ENCODE peak calls at places on chromosomes 4 and X, in four cellular contexts. One of them, this sample, is unnamed.

GRCh38 chr4:10032625-10033024 is 11.3 kb upstream of the SLC2A9 start:
- DNase-seq in stimulated activated CD4-positive, alpha-beta T cell treated with anti-CD3 and anti-CD28 coated beads, Interleukin-1b, Interleukin-23, amount 100 ng/mL, for 4 hours: no peak
- DNase-seq in spleen: no peak
- DNase-seq in skeletal muscle cell: no peak
- DNase-seq in this sample: no peak

GRCh38 chrX:68652327-68652930 is 5.0 kb downstream of the STARD8 start:
- DNase-seq in stimulated activated CD4-positive, alpha-beta T cell treated with anti-CD3 and anti-CD28 coated beads, Interleukin-1b, Interleukin-23, amount 100 ng/mL, for 4 hours: no peak
- DNase-seq in spleen: no peak
- DNase-seq in skeletal muscle cell: no peak
- DNase-seq in this sample: no peak

GRCh38 chr4:24105183-24106039 is 215.6 kb upstream of the PPARGC1A start:
- DNase-seq in stimulated activated CD4-positive, alpha-beta T cell treated with anti-CD3 and anti-CD28 coated beads, Interleukin-1b, Interleukin-23, amount 100 ng/mL, for 4 hours: no peak
- DNase-seq in spleen: no peak
- DNase-seq in skeletal muscle cell: peak
- DNase-seq in this sample: no peak

GRCh38 chr4:110139106-110139505 is 59.3 kb downstream of the ELOVL6 start:
- DNase-seq in stimulated activated CD4-positive, alpha-beta T cell treated with anti-CD3 and anti-CD28 coated beads, Interleukin-1b, Interleukin-23, amount 100 ng/mL, for 4 hours: no peak
- DNase-seq in spleen: no peak
- DNase-seq in skeletal muscle cell: no peak
- DNase-seq in this sample: no peak

GRCh38 chrX:10972731-10973130 is 138.4 kb upstream of the HCCS start:
- DNase-seq in stimulated activated CD4-positive, alpha-beta T cell treated with anti-CD3 and anti-CD28 coated beads, Interleukin-1b, Interleukin-23, amount 100 ng/mL, for 4 hours: no peak
- DNase-seq in spleen: no peak
- DNase-seq in skeletal muscle cell: no peak
- DNase-seq in this sample: no peak

GRCh38 chrX:47097018-47097417 is 18.8 kb downstream of the RGN start:
- DNase-seq in stimulated activated CD4-positive, alpha-beta T cell treated with anti-CD3 and anti-CD28 coated beads, Interleukin-1b, Interleukin-23, amount 100 ng/mL, for 4 hours: no peak
- DNase-seq in spleen: no peak
- DNase-seq in skeletal muscle cell: no peak
- DNase-seq in this sample: no peak

GRCh38 chrX:29143356-29143755 is 556.1 kb downstream of the IL1RAPL1 start:
- DNase-seq in stimulated activated CD4-positive, alpha-beta T cell treated with anti-CD3 and anti-CD28 coated beads, Interleukin-1b, Interleukin-23, amount 100 ng/mL, for 4 hours: no peak
- DNase-seq in spleen: no peak
- DNase-seq in skeletal muscle cell: no peak
- DNase-seq in this sample: no peak

GRCh38 chrX:69285881-69286545 is 120.8 kb upstream of the PJA1 start:
- DNase-seq in stimulated activated CD4-positive, alpha-beta T cell treated with anti-CD3 and anti-CD28 coated beads, Interleukin-1b, Interleukin-23, amount 100 ng/mL, for 4 hours: peak
- DNase-seq in spleen: peak
- DNase-seq in skeletal muscle cell: no peak
- DNase-seq in this sample: peak

GRCh38 chr4:23837366-23837765 is 52.5 kb downstream of the PPARGC1A start:
- DNase-seq in stimulated activated CD4-positive, alpha-beta T cell treated with anti-CD3 and anti-CD28 coated beads, Interleukin-1b, Interleukin-23, amount 100 ng/mL, for 4 hours: no peak
- DNase-seq in spleen: no peak
- DNase-seq in skeletal muscle cell: no peak
- DNase-seq in this sample: no peak

GRCh38 chrX:22085969-22086368 is 53.8 kb downstream of the PHEX start:
- DNase-seq in stimulated activated CD4-positive, alpha-beta T cell treated with anti-CD3 and anti-CD28 coated beads, Interleukin-1b, Interleukin-23, amount 100 ng/mL, for 4 hours: no peak
- DNase-seq in spleen: no peak
- DNase-seq in skeletal muscle cell: no peak
- DNase-seq in this sample: no peak

GRCh38 chrX:39984191-39984956 is 113.4 kb downstream of the BCOR start:
- DNase-seq in stimulated activated CD4-positive, alpha-beta T cell treated with anti-CD3 and anti-CD28 coated beads, Interleukin-1b, Interleukin-23, amount 100 ng/mL, for 4 hours: no peak
- DNase-seq in spleen: no peak
- DNase-seq in skeletal muscle cell: peak
- DNase-seq in this sample: no peak

GRCh38 chr4:41294445-41295062 is 37.8 kb downstream of the UCHL1 start:
- DNase-seq in stimulated activated CD4-positive, alpha-beta T cell treated with anti-CD3 and anti-CD28 coated beads, Interleukin-1b, Interleukin-23, amount 100 ng/mL, for 4 hours: no peak
- DNase-seq in spleen: no peak
- DNase-seq in skeletal muscle cell: no peak
- DNase-seq in this sample: no peak

GRCh38 chr4:1369484-1370079 is 22.6 kb downstream of the UVSSA start:
- DNase-seq in stimulated activated CD4-positive, alpha-beta T cell treated with anti-CD3 and anti-CD28 coated beads, Interleukin-1b, Interleukin-23, amount 100 ng/mL, for 4 hours: no peak
- DNase-seq in spleen: no peak
- DNase-seq in skeletal muscle cell: no peak
- DNase-seq in this sample: no peak

GRCh38 chrX:17581650-17582049 is 155.6 kb upstream of the SCML1 start:
- DNase-seq in stimulated activated CD4-positive, alpha-beta T cell treated with anti-CD3 and anti-CD28 coated beads, Interleukin-1b, Interleukin-23, amount 100 ng/mL, for 4 hours: no peak
- DNase-seq in spleen: no peak
- DNase-seq in skeletal muscle cell: no peak
- DNase-seq in this sample: no peak

GRCh38 chr4:72997409-72997808 is 72.1 kb downstream of the COX18 start:
- DNase-seq in stimulated activated CD4-positive, alpha-beta T cell treated with anti-CD3 and anti-CD28 coated beads, Interleukin-1b, Interleukin-23, amount 100 ng/mL, for 4 hours: no peak
- DNase-seq in spleen: no peak
- DNase-seq in skeletal muscle cell: no peak
- DNase-seq in this sample: no peak

GRCh38 chr4:105666693-105667092 is 41.8 kb downstream of the INTS12 start:
- DNase-seq in stimulated activated CD4-positive, alpha-beta T cell treated with anti-CD3 and anti-CD28 coated beads, Interleukin-1b, Interleukin-23, amount 100 ng/mL, for 4 hours: no peak
- DNase-seq in spleen: no peak
- DNase-seq in skeletal muscle cell: peak
- DNase-seq in this sample: no peak

GRCh38 chrX:72006461-72006860 is 95.8 kb downstream of the NHSL2 start:
- DNase-seq in stimulated activated CD4-positive, alpha-beta T cell treated with anti-CD3 and anti-CD28 coated beads, Interleukin-1b, Interleukin-23, amount 100 ng/mL, for 4 hours: no peak
- DNase-seq in spleen: no peak
- DNase-seq in skeletal muscle cell: no peak
- DNase-seq in this sample: no peak

GRCh38 chrX:49257846-49258748 is 6.4 kb downstream of the FOXP3 start:
- DNase-seq in stimulated activated CD4-positive, alpha-beta T cell treated with anti-CD3 and anti-CD28 coated beads, Interleukin-1b, Interleukin-23, amount 100 ng/mL, for 4 hours: no peak
- DNase-seq in spleen: peak
- DNase-seq in skeletal muscle cell: no peak
- DNase-seq in this sample: no peak

GRCh38 chrX:29535212-29536162 is 679.9 kb upstream of the MAGEB2 start:
- DNase-seq in stimulated activated CD4-positive, alpha-beta T cell treated with anti-CD3 and anti-CD28 coated beads, Interleukin-1b, Interleukin-23, amount 100 ng/mL, for 4 hours: no peak
- DNase-seq in spleen: no peak
- DNase-seq in skeletal muscle cell: no peak
- DNase-seq in this sample: no peak

GRCh38 chr4:81428002-81428401 is 43.7 kb downstream of the RASGEF1B start:
- DNase-seq in stimulated activated CD4-positive, alpha-beta T cell treated with anti-CD3 and anti-CD28 coated beads, Interleukin-1b, Interleukin-23, amount 100 ng/mL, for 4 hours: no peak
- DNase-seq in spleen: no peak
- DNase-seq in skeletal muscle cell: no peak
- DNase-seq in this sample: no peak

GRCh38 chrX:68571292-68572256 is 72.7 kb downstream of the YIPF6 start:
- DNase-seq in stimulated activated CD4-positive, alpha-beta T cell treated with anti-CD3 and anti-CD28 coated beads, Interleukin-1b, Interleukin-23, amount 100 ng/mL, for 4 hours: no peak
- DNase-seq in spleen: no peak
- DNase-seq in skeletal muscle cell: peak
- DNase-seq in this sample: no peak

GRCh38 chr4:2441393-2442174 is 22.8 kb downstream of the CFAP99 start:
- DNase-seq in stimulated activated CD4-positive, alpha-beta T cell treated with anti-CD3 and anti-CD28 coated beads, Interleukin-1b, Interleukin-23, amount 100 ng/mL, for 4 hours: peak
- DNase-seq in spleen: peak
- DNase-seq in skeletal muscle cell: no peak
- DNase-seq in this sample: peak

GRCh38 chrX:34437586-34437985 is 219.5 kb downstream of the TMEM47 start:
- DNase-seq in stimulated activated CD4-positive, alpha-beta T cell treated with anti-CD3 and anti-CD28 coated beads, Interleukin-1b, Interleukin-23, amount 100 ng/mL, for 4 hours: no peak
- DNase-seq in spleen: no peak
- DNase-seq in skeletal muscle cell: no peak
- DNase-seq in this sample: no peak

GRCh38 chr4:81214518-81215218 is 354 bp downstream of the PRKG2 start:
- DNase-seq in stimulated activated CD4-positive, alpha-beta T cell treated with anti-CD3 and anti-CD28 coated beads, Interleukin-1b, Interleukin-23, amount 100 ng/mL, for 4 hours: no peak
- DNase-seq in spleen: peak
- DNase-seq in skeletal muscle cell: no peak
- DNase-seq in this sample: no peak

GRCh38 chr4:139453041-139453370 is 915 bp upstream of the RAB33B start:
- DNase-seq in stimulated activated CD4-positive, alpha-beta T cell treated with anti-CD3 and anti-CD28 coated beads, Interleukin-1b, Interleukin-23, amount 100 ng/mL, for 4 hours: peak
- DNase-seq in spleen: no peak
- DNase-seq in skeletal muscle cell: no peak
- DNase-seq in this sample: peak

GRCh38 chr4:155342142-155342541 is 34.6 kb downstream of the MAP9 start:
- DNase-seq in stimulated activated CD4-positive, alpha-beta T cell treated with anti-CD3 and anti-CD28 coated beads, Interleukin-1b, Interleukin-23, amount 100 ng/mL, for 4 hours: no peak
- DNase-seq in spleen: no peak
- DNase-seq in skeletal muscle cell: peak
- DNase-seq in this sample: no peak

GRCh38 chr4:139951051-139951450 is 202.9 kb downstream of the MAML3 start:
- DNase-seq in stimulated activated CD4-positive, alpha-beta T cell treated with anti-CD3 and anti-CD28 coated beads, Interleukin-1b, Interleukin-23, amount 100 ng/mL, for 4 hours: no peak
- DNase-seq in spleen: no peak
- DNase-seq in skeletal muscle cell: peak
- DNase-seq in this sample: no peak

GRCh38 chr4:74283614-74284013 is 24.7 kb upstream of the EPGN start:
- DNase-seq in stimulated activated CD4-positive, alpha-beta T cell treated with anti-CD3 and anti-CD28 coated beads, Interleukin-1b, Interleukin-23, amount 100 ng/mL, for 4 hours: no peak
- DNase-seq in spleen: no peak
- DNase-seq in skeletal muscle cell: peak
- DNase-seq in this sample: no peak

GRCh38 chr4:173182403-173182802 is 13.8 kb downstream of the GALNT7 start:
- DNase-seq in stimulated activated CD4-positive, alpha-beta T cell treated with anti-CD3 and anti-CD28 coated beads, Interleukin-1b, Interleukin-23, amount 100 ng/mL, for 4 hours: no peak
- DNase-seq in spleen: no peak
- DNase-seq in skeletal muscle cell: no peak
- DNase-seq in this sample: no peak

GRCh38 chrX:153772608-153773217 is 8.1 kb upstream of the SRPK3 start:
- DNase-seq in stimulated activated CD4-positive, alpha-beta T cell treated with anti-CD3 and anti-CD28 coated beads, Interleukin-1b, Interleukin-23, amount 100 ng/mL, for 4 hours: no peak
- DNase-seq in spleen: peak
- DNase-seq in skeletal muscle cell: no peak
- DNase-seq in this sample: peak

GRCh38 chr4:26861434-26862186 is 969 bp downstream of the STIM2 start:
- DNase-seq in stimulated activated CD4-positive, alpha-beta T cell treated with anti-CD3 and anti-CD28 coated beads, Interleukin-1b, Interleukin-23, amount 100 ng/mL, for 4 hours: peak
- DNase-seq in spleen: peak
- DNase-seq in skeletal muscle cell: no peak
- DNase-seq in this sample: no peak

GRCh38 chr4:159240690-159241089 is 137.8 kb downstream of the RAPGEF2 start:
- DNase-seq in stimulated activated CD4-positive, alpha-beta T cell treated with anti-CD3 and anti-CD28 coated beads, Interleukin-1b, Interleukin-23, amount 100 ng/mL, for 4 hours: no peak
- DNase-seq in spleen: no peak
- DNase-seq in skeletal muscle cell: no peak
- DNase-seq in this sample: no peak

GRCh38 chr4:52015366-52015765 is 4.8 kb downstream of the LRRC66 start:
- DNase-seq in stimulated activated CD4-positive, alpha-beta T cell treated with anti-CD3 and anti-CD28 coated beads, Interleukin-1b, Interleukin-23, amount 100 ng/mL, for 4 hours: no peak
- DNase-seq in spleen: no peak
- DNase-seq in skeletal muscle cell: no peak
- DNase-seq in this sample: no peak

GRCh38 chr4:9785926-9786325 is 4.5 kb downstream of the DRD5 start:
- DNase-seq in stimulated activated CD4-positive, alpha-beta T cell treated with anti-CD3 and anti-CD28 coated beads, Interleukin-1b, Interleukin-23, amount 100 ng/mL, for 4 hours: no peak
- DNase-seq in spleen: no peak
- DNase-seq in skeletal muscle cell: no peak
- DNase-seq in this sample: no peak

GRCh38 chr4:11615601-11616000 is 186.9 kb upstream of the HS3ST1 start:
- DNase-seq in stimulated activated CD4-positive, alpha-beta T cell treated with anti-CD3 and anti-CD28 coated beads, Interleukin-1b, Interleukin-23, amount 100 ng/mL, for 4 hours: no peak
- DNase-seq in spleen: no peak
- DNase-seq in skeletal muscle cell: no peak
- DNase-seq in this sample: no peak

GRCh38 chr4:7710126-7710525 is 229.5 kb downstream of the AFAP1 start:
- DNase-seq in stimulated activated CD4-positive, alpha-beta T cell treated with anti-CD3 and anti-CD28 coated beads, Interleukin-1b, Interleukin-23, amount 100 ng/mL, for 4 hours: no peak
- DNase-seq in spleen: no peak
- DNase-seq in skeletal muscle cell: no peak
- DNase-seq in this sample: no peak

GRCh38 chr4:20432098-20432497 is 180.4 kb downstream of the SLIT2 start:
- DNase-seq in stimulated activated CD4-positive, alpha-beta T cell treated with anti-CD3 and anti-CD28 coated beads, Interleukin-1b, Interleukin-23, amount 100 ng/mL, for 4 hours: no peak
- DNase-seq in spleen: no peak
- DNase-seq in skeletal muscle cell: no peak
- DNase-seq in this sample: no peak

This sample was measured in GM12891.